ENCODE peak calls at places on chromosomes 11 and 22, in five cellular contexts. One of them, this sample, is unnamed.

GRCh38 chr11:45368697-45369096 is 82.6 kb upstream of the SYT13 start:
- DNase-seq in mesenchymal stem cell: no peak
- DNase-seq in H1: no peak
- DNase-seq in H9: no peak
- DNase-seq in trophoblast cell: no peak
- DNase-seq in this sample: no peak

GRCh38 chr11:43920598-43921419 is 21.6 kb upstream of the C11orf96 start:
- DNase-seq in mesenchymal stem cell: peak; percentile 100
- DNase-seq in H1: no peak
- DNase-seq in H9: no peak
- DNase-seq in trophoblast cell: peak; percentile 93
- DNase-seq in this sample: no peak

GRCh38 chr22:43535336-43535735 is 123.5 kb downstream of the MPPED1 start:
- DNase-seq in mesenchymal stem cell: no peak
- DNase-seq in H1: no peak
- DNase-seq in H9: no peak
- DNase-seq in trophoblast cell: no peak
- DNase-seq in this sample: no peak

GRCh38 chr11:100546714-100547113 is 140.4 kb upstream of the ARHGAP42 start:
- DNase-seq in mesenchymal stem cell: no peak
- DNase-seq in H1: no peak
- DNase-seq in H9: no peak
- DNase-seq in trophoblast cell: peak; percentile 35
- DNase-seq in this sample: no peak

GRCh38 chr11:42161886-42162285 is 702.4 kb upstream of the LRRC4C start:
- DNase-seq in mesenchymal stem cell: no peak
- DNase-seq in H1: no peak
- DNase-seq in H9: no peak
- DNase-seq in trophoblast cell: no peak
- DNase-seq in this sample: no peak

GRCh38 chr11:75160328-75160757 is 9.4 kb downstream of the SLCO2B1 start:
- DNase-seq in mesenchymal stem cell: no peak
- DNase-seq in H1: no peak
- DNase-seq in H9: no peak
- DNase-seq in trophoblast cell: no peak
- DNase-seq in this sample: no peak

GRCh38 chr11:57290288-57290687 is 34.5 kb downstream of the TNKS1BP1 start:
- DNase-seq in mesenchymal stem cell: peak; percentile 39
- DNase-seq in H1: no peak
- DNase-seq in H9: no peak
- DNase-seq in trophoblast cell: no peak
- DNase-seq in this sample: no peak

GRCh38 chr11:68264741-68265540 is 6.8 kb downstream of the C11orf24 start:
- DNase-seq in mesenchymal stem cell: no peak
- DNase-seq in H1: no peak
- DNase-seq in H9: peak; percentile 5
- DNase-seq in trophoblast cell: no peak
- DNase-seq in this sample: no peak

GRCh38 chr22:40236131-40236665 is 58.5 kb downstream of the TNRC6B start:
- DNase-seq in mesenchymal stem cell: no peak
- DNase-seq in H1: no peak
- DNase-seq in H9: no peak
- DNase-seq in trophoblast cell: no peak
- DNase-seq in this sample: no peak

GRCh38 chr11:100980156-100980555 is 149.5 kb downstream of the PGR start:
- DNase-seq in mesenchymal stem cell: no peak
- DNase-seq in H1: no peak
- DNase-seq in H9: no peak
- DNase-seq in trophoblast cell: no peak
- DNase-seq in this sample: no peak

GRCh38 chr11:12810497-12810896 is 136.3 kb downstream of the TEAD1 start:
- DNase-seq in mesenchymal stem cell: peak; percentile 41
- DNase-seq in H1: no peak
- DNase-seq in H9: no peak
- DNase-seq in trophoblast cell: no peak
- DNase-seq in this sample: no peak

GRCh38 chr11:68014157-68014965 is 4.2 kb downstream of the ALDH3B1 start:
- DNase-seq in mesenchymal stem cell: peak; percentile 73
- DNase-seq in H1: no peak
- DNase-seq in H9: no peak
- DNase-seq in trophoblast cell: peak; percentile 53
- DNase-seq in this sample: no peak

GRCh38 chr11:117198613-117199012 is 557 bp upstream of the TAGLN start:
- DNase-seq in mesenchymal stem cell: no peak
- DNase-seq in H1: no peak
- DNase-seq in H9: no peak
- DNase-seq in trophoblast cell: no peak
- DNase-seq in this sample: no peak

GRCh38 chr22:46723882-46724281 is 14.2 kb downstream of the CERK start:
- DNase-seq in mesenchymal stem cell: no peak
- DNase-seq in H1: no peak
- DNase-seq in H9: no peak
- DNase-seq in trophoblast cell: no peak
- DNase-seq in this sample: no peak

GRCh38 chr22:44221710-44222475 is 41.2 kb downstream of the PARVG start:
- DNase-seq in mesenchymal stem cell: no peak
- DNase-seq in H1: peak; percentile 19
- DNase-seq in H9: no peak
- DNase-seq in trophoblast cell: no peak
- DNase-seq in this sample: no peak

GRCh38 chr11:57502870-57503269 is 12.6 kb downstream of the SLC43A1 start:
- DNase-seq in mesenchymal stem cell: no peak
- DNase-seq in H1: no peak
- DNase-seq in H9: no peak
- DNase-seq in trophoblast cell: no peak
- DNase-seq in this sample: no peak

GRCh38 chr11:84358034-84358433 is 1071.9 kb upstream of the CCDC90B start:
- DNase-seq in mesenchymal stem cell: no peak
- DNase-seq in H1: no peak
- DNase-seq in H9: no peak
- DNase-seq in trophoblast cell: no peak
- DNase-seq in this sample: no peak

GRCh38 chr22:28544431-28544868 is 135.2 kb downstream of the TTC28 start:
- DNase-seq in mesenchymal stem cell: no peak
- DNase-seq in H1: no peak
- DNase-seq in H9: no peak
- DNase-seq in trophoblast cell: peak; percentile 86
- DNase-seq in this sample: no peak

GRCh38 chr11:126145954-126146353 is 65.5 kb downstream of the RPUSD4 start:
- DNase-seq in mesenchymal stem cell: no peak
- DNase-seq in H1: no peak
- DNase-seq in H9: no peak
- DNase-seq in trophoblast cell: no peak
- DNase-seq in this sample: no peak

GRCh38 chr11:61042537-61042936 is 59.8 kb upstream of the CD5 start:
- DNase-seq in mesenchymal stem cell: no peak
- DNase-seq in H1: no peak
- DNase-seq in H9: no peak
- DNase-seq in trophoblast cell: no peak
- DNase-seq in this sample: no peak

GRCh38 chr11:39990413-39990812 is 1469.0 kb downstream of the LRRC4C start:
- DNase-seq in mesenchymal stem cell: peak; percentile 24
- DNase-seq in H1: no peak
- DNase-seq in H9: no peak
- DNase-seq in trophoblast cell: no peak
- DNase-seq in this sample: no peak

GRCh38 chr11:133999355-133999754 is 42.6 kb upstream of the IGSF9B start:
- DNase-seq in mesenchymal stem cell: no peak
- DNase-seq in H1: no peak
- DNase-seq in H9: no peak
- DNase-seq in trophoblast cell: no peak
- DNase-seq in this sample: no peak

GRCh38 chr22:23457586-23457985 is 122.5 kb downstream of the IGLL1 start:
- DNase-seq in mesenchymal stem cell: no peak
- DNase-seq in H1: no peak
- DNase-seq in H9: no peak
- DNase-seq in trophoblast cell: peak; percentile 98
- DNase-seq in this sample: no peak

GRCh38 chr11:110177057-110177397 is 83.8 kb downstream of the ZC3H12C start:
- DNase-seq in mesenchymal stem cell: no peak
- DNase-seq in H1: no peak
- DNase-seq in H9: no peak
- DNase-seq in trophoblast cell: no peak
- DNase-seq in this sample: no peak

GRCh38 chr22:41998361-41999261 is at the start of gene WBP2NL:
- DNase-seq in mesenchymal stem cell: no peak
- DNase-seq in H1: no peak
- DNase-seq in H9: no peak
- DNase-seq in trophoblast cell: peak; percentile 88
- DNase-seq in this sample: no peak

GRCh38 chr11:71304491-71304890 is 52.1 kb upstream of the SHANK2 start:
- DNase-seq in mesenchymal stem cell: no peak
- DNase-seq in H1: peak; percentile 17
- DNase-seq in H9: no peak
- DNase-seq in trophoblast cell: no peak
- DNase-seq in this sample: no peak

GRCh38 chr11:120200677-120201076 is 10.2 kb upstream of the OAF start:
- DNase-seq in mesenchymal stem cell: no peak
- DNase-seq in H1: no peak
- DNase-seq in H9: no peak
- DNase-seq in trophoblast cell: no peak
- DNase-seq in this sample: no peak

GRCh38 chr11:65115361-65116082 is 2.0 kb downstream of the ZNHIT2 start:
- DNase-seq in mesenchymal stem cell: no peak
- DNase-seq in H1: no peak
- DNase-seq in H9: peak; percentile 27
- DNase-seq in trophoblast cell: no peak
- DNase-seq in this sample: no peak

DNA sequence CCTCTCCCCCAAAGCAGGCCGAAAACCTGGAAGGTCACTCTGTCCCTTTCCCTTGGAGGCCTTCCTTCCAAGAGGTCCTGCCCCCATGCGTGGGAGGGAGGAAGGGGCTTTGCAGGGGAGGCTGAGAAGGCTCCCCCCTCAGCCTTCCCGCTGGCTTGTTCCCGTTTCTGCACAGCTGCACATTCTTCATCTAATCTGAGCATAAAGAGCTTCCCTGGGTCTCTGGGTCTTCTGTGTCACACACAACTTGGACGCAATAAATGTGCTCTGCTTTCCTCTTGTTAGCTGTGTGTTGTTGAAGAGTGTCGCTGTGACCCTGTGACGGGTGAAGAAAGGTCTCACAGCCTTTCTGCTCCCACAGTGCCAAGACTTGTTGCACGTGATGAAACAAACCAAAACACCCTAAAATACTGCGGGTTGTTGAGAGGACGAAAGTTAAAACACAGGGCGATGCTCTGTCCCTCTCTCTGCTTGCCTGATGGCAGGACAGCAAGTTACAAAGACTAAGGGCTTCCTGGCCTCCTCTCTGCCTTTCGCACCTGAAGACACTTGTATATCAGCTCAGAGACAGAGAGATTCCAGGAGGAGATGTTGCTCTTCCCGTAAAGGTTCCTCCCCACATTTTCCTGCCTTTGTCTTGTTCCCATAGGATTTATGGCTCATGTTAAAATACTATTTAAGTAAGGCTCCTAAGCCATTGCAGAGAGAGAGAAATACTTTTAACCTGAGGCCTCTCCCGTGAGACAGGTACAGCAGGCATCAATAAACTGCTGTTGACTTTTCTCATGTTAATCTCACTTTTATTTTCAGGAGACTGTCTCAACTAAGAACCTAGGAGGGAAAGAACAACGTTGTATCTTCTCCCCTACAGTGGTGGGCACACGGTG is 15.4 kb upstream of the IFITM3 start:
- DNase-seq in mesenchymal stem cell: peak; percentile 31
- DNase-seq in H1: no peak
- DNase-seq in H9: no peak
- DNase-seq in trophoblast cell: no peak
- DNase-seq in this sample: no peak
- H3K23ac ChIP-seq in mesenchymal stem cell: no peak overlapping the region
- H3K23ac ChIP-seq in H1: no peak overlapping the region
- H3K23ac ChIP-seq in H9: no peak overlapping the region
- H3K23ac ChIP-seq in trophoblast cell: no peak overlapping the region
- H3K23ac ChIP-seq in this sample: no peak overlapping the region

GRCh38 chr11:118373871-118374270 is 14.5 kb downstream of the UBE4A start:
- DNase-seq in mesenchymal stem cell: no peak
- DNase-seq in H1: no peak
- DNase-seq in H9: no peak
- DNase-seq in trophoblast cell: no peak
- DNase-seq in this sample: no peak
- H2BK12ac ChIP-seq in mesenchymal stem cell: no peak overlapping the region
- H2BK12ac ChIP-seq in H1: no peak overlapping the region
- H2BK12ac ChIP-seq in H9: no peak overlapping the region
- H2BK12ac ChIP-seq in trophoblast cell: no peak overlapping the region
- H2BK12ac ChIP-seq in this sample: no peak overlapping the region

GRCh38 chr22:37748659-37749058 is 51.8 kb downstream of the TRIOBP start:
- DNase-seq in mesenchymal stem cell: no peak
- DNase-seq in H1: no peak
- DNase-seq in H9: no peak
- DNase-seq in trophoblast cell: no peak
- DNase-seq in this sample: no peak

GRCh38 chr22:37745548-37746365 is 48.9 kb downstream of the TRIOBP start:
- DNase-seq in mesenchymal stem cell: peak; percentile 90
- DNase-seq in H1: peak; percentile 87
- DNase-seq in H9: peak; percentile 90
- DNase-seq in trophoblast cell: peak; percentile 86
- DNase-seq in this sample: peak; percentile 91

GRCh38 chr22:37746366-37747089 is 49.7 kb downstream of the TRIOBP start:
- DNase-seq in mesenchymal stem cell: no peak
- DNase-seq in H1: peak; percentile 71
- DNase-seq in H9: no peak
- DNase-seq in trophoblast cell: no peak
- DNase-seq in this sample: peak; percentile 24

GRCh38 chr22:37747715-37748100 is 50.9 kb downstream of the TRIOBP start:
- DNase-seq in mesenchymal stem cell: no peak
- DNase-seq in H1: no peak
- DNase-seq in H9: no peak
- DNase-seq in trophoblast cell: no peak
- DNase-seq in this sample: no peak

GRCh38 chr22:37747090-37747714 is 50.4 kb downstream of the TRIOBP start:
- DNase-seq in mesenchymal stem cell: peak; percentile 76
- DNase-seq in H1: no peak
- DNase-seq in H9: peak; percentile 59
- DNase-seq in trophoblast cell: no peak
- DNase-seq in this sample: no peak
- H3K23ac ChIP-seq in mesenchymal stem cell: no peak overlapping the region
- H3K23ac ChIP-seq in H1: no peak overlapping the region
- H3K23ac ChIP-seq in H9: no peak overlapping the region
- H3K23ac ChIP-seq in trophoblast cell: no peak overlapping the region
- H3K23ac ChIP-seq in this sample: peak overlapping the region; percentile 90

DNA sequence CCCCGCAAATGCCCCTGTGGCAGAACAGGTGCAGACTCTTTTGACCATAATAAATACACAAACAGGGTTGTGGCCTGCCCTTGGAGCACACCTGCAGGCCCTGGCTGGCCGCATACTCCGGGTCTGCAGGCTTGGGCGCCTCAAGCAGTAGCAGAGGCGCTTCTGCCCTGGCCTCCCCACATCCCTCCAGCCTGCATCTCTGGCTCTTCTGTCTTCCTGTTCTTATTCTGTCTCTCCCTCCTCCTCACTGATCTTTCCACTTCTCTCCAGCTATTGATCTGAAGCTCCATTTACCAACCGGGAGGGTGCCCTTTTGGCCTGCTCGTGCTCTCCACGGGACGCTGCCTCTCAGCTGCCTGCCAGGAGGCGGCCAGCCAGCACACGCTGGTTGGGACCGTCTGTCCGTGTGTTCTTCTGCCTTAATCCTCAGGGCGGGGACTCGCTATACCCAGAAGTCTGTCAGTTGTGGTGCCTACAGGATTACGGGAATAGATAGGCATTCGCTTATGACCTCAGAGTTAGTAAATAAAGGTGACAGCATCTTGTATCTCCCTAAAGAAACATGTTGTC is 5.2 kb downstream of the UPB1 start:
- DNase-seq in mesenchymal stem cell: no peak
- DNase-seq in H1: no peak
- DNase-seq in H9: no peak
- DNase-seq in trophoblast cell: no peak
- DNase-seq in this sample: no peak
- H2BK12ac ChIP-seq in mesenchymal stem cell: peak overlapping the region; percentile 47
- H2BK12ac ChIP-seq in H1: no peak overlapping the region
- H2BK12ac ChIP-seq in H9: no peak overlapping the region
- H2BK12ac ChIP-seq in trophoblast cell: no peak overlapping the region
- H2BK12ac ChIP-seq in this sample: no peak overlapping the region

This sample was measured in neuronal stem cell.